ENCODE peak calls at places on chromosomes 16 and 17, in eight cellular contexts. B, D, C, Z, O, J, I and K are unnamed samples.
A peak's percentile ranks its signal among the peaks of the same experiment; 100 is the strongest.

GRCh38 chr16:55668337-55669281 is 12.8 kb downstream of the SLC6A2 start:
- DNase-seq in J (no peak), I (no peak), C (no peak), Z (no peak), D (peak; percentile 5), O (peak; percentile 98), B (peak; percentile 94), K (no peak)

GRCh38 chr16:3170440-3171180 is 17.4 kb upstream of the OR1F1 start:
- DNase-seq in C (no peak), J (no peak), O (no peak), Z (no peak), I (no peak), D (no peak), B (no peak), K (no peak)

GRCh38 chr16:1259760-1260068 is 3.8 kb downstream of the TPSD1 start:
- DNase-seq in C (no peak), O (no peak), Z (no peak), D (no peak), I (no peak), J (no peak), B (no peak), K (no peak)

GRCh38 chr16:14309906-14310305 is 238.8 kb downstream of the MRTFB start:
- DNase-seq in J (no peak), B (peak; percentile 86), Z (peak; percentile 46), D (peak; percentile 79), O (peak; percentile 91), I (peak; percentile 74), C (no peak), K (no peak)

GRCh38 chr16:57152096-57153093 is 33.4 kb downstream of the PSME3IP1 start:
- DNase-seq in J (no peak), O (no peak), D (no peak), B (no peak), Z (no peak), I (no peak), C (no peak), K (no peak)

GRCh38 chr17:58577696-58578095 is 63.3 kb upstream of the MTMR4 start:
- DNase-seq in B (peak; percentile 40), I (peak; percentile 53), J (no peak), Z (peak; percentile 54), C (no peak), D (peak; percentile 36), O (peak; percentile 49), K (peak; percentile 7)

GRCh38 chr17:1153795-1154546 is 25.8 kb downstream of the ABR start:
- DNase-seq in O (no peak), D (peak; percentile 67), I (peak; percentile 51), Z (peak; percentile 93), C (no peak), J (peak; percentile 92), B (peak; percentile 19), K (peak; percentile 78)

GRCh38 chr17:27980035-27980434 is 62.4 kb upstream of the NLK start:
- DNase-seq in D (peak; percentile 75), Z (peak; percentile 79), O (peak; percentile 93), C (no peak), B (peak; percentile 81), I (peak; percentile 42), J (no peak), K (no peak)

GRCh38 chr17:27319536-27320221 is 25.8 kb downstream of the WSB1 start:
- DNase-seq in J (peak; percentile 72), B (no peak), O (no peak), I (no peak), D (peak; percentile 48), Z (peak; percentile 96), C (no peak), K (peak; percentile 55)

GRCh38 chr16:83797013-83797412 is 10.8 kb upstream of the HSBP1 start:
- DNase-seq in Z (no peak), J (no peak), D (no peak), I (no peak), O (no peak), C (no peak), B (no peak), K (no peak)

GRCh38 chr16:58458634-58459343 is 41.2 kb upstream of the NDRG4 start:
- DNase-seq in O (no peak), Z (no peak), J (no peak), I (no peak), C (no peak), B (no peak), D (no peak), K (no peak)

GRCh38 chr16:7390974-7391373 is 58.3 kb downstream of the RBFOX1 start:
- DNase-seq in I (no peak), D (no peak), O (no peak), Z (no peak), J (no peak), B (no peak), C (no peak), K (no peak)

GRCh38 chr16:48366165-48367093 is 18.8 kb downstream of the SIAH1 start:
- DNase-seq in I (peak; percentile 69), Z (peak; percentile 97), B (peak; percentile 85), J (peak; percentile 73), O (peak; percentile 89), D (peak; percentile 90), C (no peak), K (peak; percentile 84)

GRCh38 chr17:17782425-17783120 is 54.2 kb downstream of the SREBF1 start:
- DNase-seq in O (no peak), I (no peak), Z (no peak), C (no peak), D (no peak), J (no peak), B (no peak), K (no peak)

GRCh38 chr17:77470800-77471733 is 330.3 kb downstream of the SEC14L1 start:
- DNase-seq in B (no peak), J (no peak), D (peak; percentile 43), I (peak; percentile 53), C (no peak), O (peak; percentile 39), Z (peak; percentile 85), K (no peak)

GRCh38 chr16:75341934-75342811 is 90.7 kb upstream of the BCAR1 start:
- DNase-seq in D (peak; percentile 65), J (no peak), O (peak; percentile 82), I (no peak), C (no peak), B (peak; percentile 75), Z (peak; percentile 73), K (no peak)

GRCh38 chr16:29916979-29917378 is 9.0 kb downstream of the KCTD13 start:
- DNase-seq in I (no peak), O (no peak), C (no peak), D (no peak), Z (no peak), B (no peak), J (no peak), K (no peak)

GRCh38 chr17:73870035-73870434 is 225.8 kb upstream of the SDK2 start:
- DNase-seq in B (no peak), J (no peak), C (no peak), Z (no peak), D (no peak), O (no peak), I (no peak), K (no peak)

GRCh38 chr16:10940501-10941079 is 1.7 kb downstream of the DEXI start:
- DNase-seq in D (peak; percentile 34), B (no peak), J (no peak), I (no peak), Z (no peak), O (no peak), C (no peak), K (no peak)

GRCh38 chr16:79993810-79994209 is 393.3 kb upstream of the MAF start:
- DNase-seq in I (no peak), B (no peak), O (no peak), Z (no peak), J (no peak), C (no peak), D (no peak), K (no peak)

GRCh38 chr17:31490019-31490383 is 98.5 kb downstream of the RAB11FIP4 start:
- DNase-seq in J (no peak), O (no peak), B (no peak), C (no peak), I (no peak), D (no peak), Z (no peak), K (no peak)

GRCh38 chr16:86995456-86995855 is 321.7 kb downstream of the C16orf95 start:
- DNase-seq in D (peak; percentile 22), C (no peak), I (no peak), Z (no peak), B (no peak), J (no peak), O (no peak), K (no peak)

GRCh38 chr16:29314292-29314934 is 92.1 kb downstream of the NPIPB11 start:
- DNase-seq in Z (no peak), C (no peak), J (no peak), B (no peak), D (no peak), I (no peak), O (no peak), K (no peak)

GRCh38 chr17:79952265-79952877 is 83.3 kb downstream of the TBC1D16 start:
- DNase-seq in D (no peak), Z (no peak), B (no peak), I (no peak), O (no peak), J (no peak), C (no peak), K (no peak)

GRCh38 chr16:72173997-72174396 is 2.0 kb upstream of the PMFBP1 start:
- DNase-seq in C (no peak), J (no peak), D (no peak), Z (no peak), O (peak; percentile 7), B (peak; percentile 4), I (no peak), K (no peak)

GRCh38 chr16:56747486-56748045 is 17.6 kb downstream of the NUP93 start:
- DNase-seq in J (no peak), D (no peak), Z (peak; percentile 52), B (no peak), I (no peak), C (no peak), O (no peak), K (no peak)

GRCh38 chr17:41457656-41458055 is 9.5 kb downstream of the KRT32 start:
- DNase-seq in O (no peak), J (no peak), Z (peak; percentile 62), C (no peak), D (no peak), I (no peak), B (no peak), K (peak; percentile 70)

GRCh38 chr16:47323241-47323640 is 137.6 kb downstream of the ITFG1 start:
- DNase-seq in D (no peak), B (no peak), J (no peak), O (no peak), Z (no peak), I (no peak), C (no peak), K (no peak)
- TF ChIP-seq CTCF in D (peak; percentile 4), B (no peak), J (no peak), O (no peak), Z (no peak), I (no peak), C (no peak), K (no peak)

GRCh38 chr17:50149425-50150353 is 788 bp downstream of the PPP1R9B start:
- DNase-seq in I (no peak), C (no peak), O (peak; percentile 36), J (no peak), D (peak; percentile 48), Z (peak; percentile 29), B (peak; percentile 69), K (no peak)
- TF ChIP-seq CTCF in I (no peak), C (no peak), O (no peak), J (peak; percentile 23), D (no peak), Z (no peak), B (no peak), K (no peak)

GRCh38 chr17:68351395-68351794 is 60.1 kb downstream of the ARSG start:
- DNase-seq in J (no peak), I (no peak), Z (peak; percentile 33), C (no peak), O (no peak), D (no peak), B (no peak), K (no peak)
- TF ChIP-seq CTCF in J (no peak), I (peak; percentile 29), Z (peak; percentile 31), C (no peak), O (no peak), D (no peak), B (no peak), K (peak; percentile 32)

GRCh38 chr16:9311303-9311954 is 220.0 kb downstream of the HAPSTR1 start:
- DNase-seq in I (no peak), D (no peak), O (peak; percentile 33), Z (no peak), C (no peak), B (no peak), J (no peak), K (no peak)
- TF ChIP-seq CTCF in I (no peak), D (no peak), O (no peak), Z (no peak), C (no peak), B (no peak), J (no peak), K (no peak)